ENCODE peak calls at places on chromosomes 4 and X, in eight cellular contexts. K is cardiac muscle cell; O is Karpas-422; D is GM23248; E is effector memory CD4-positive, alpha-beta T cell; Q is colonic mucosa; X is BE2C; F is CD8-positive, alpha-beta T cell. P is an unnamed sample. For H3K36me3, the result is how much of the 10 kb centered on the place peaks cover.

GRCh38 chr4:88846232-88846790 is 148.7 kb upstream of the NAP1L5 start:
- DNase-seq in F (no peak), Q (no peak), K (no peak), D (no peak), O (no peak), X (no peak), E (no peak), P (no peak)

GRCh38 chrX:47562615-47563243 is 1.7 kb downstream of the ARAF start:
- DNase-seq in K (peak), E (no peak), F (no peak), D (peak), X (no peak), O (peak), Q (no peak), P (no peak)

GRCh38 chr4:172726001-172726423 is 442.6 kb upstream of the GALNT7 start:
- DNase-seq in O (no peak), D (peak), X (no peak), Q (peak), K (no peak), E (no peak), F (no peak), P (no peak)

GRCh38 chr4:25367004-25367621 is 9.9 kb upstream of the ANAPC4 start:
- DNase-seq in E (no peak), D (peak), X (no peak), F (no peak), O (peak), K (peak), Q (no peak), P (no peak)

GRCh38 chr4:80265571-80266266 is 745 bp upstream of the FGF5 start:
- DNase-seq in E (no peak), Q (no peak), X (no peak), F (no peak), D (peak), O (no peak), K (peak), P (peak)

GRCh38 chr4:5863461-5864113 is 29.3 kb downstream of the CRMP1 start:
- DNase-seq in F (no peak), Q (no peak), D (peak), K (no peak), X (no peak), O (peak), E (no peak), P (peak)

GRCh38 chr4:65193985-65194384 is 476.3 kb downstream of the EPHA5 start:
- DNase-seq in D (no peak), K (no peak), F (no peak), Q (no peak), X (no peak), E (no peak), O (no peak), P (no peak)

GRCh38 chrX:111181883-111182400 is 86.0 kb downstream of the PAK3 start:
- DNase-seq in D (no peak), X (no peak), O (no peak), F (no peak), E (no peak), Q (no peak), K (no peak), P (no peak)

GRCh38 chrX:13101439-13102139 is 57.2 kb upstream of the FAM9C start:
- DNase-seq in E (peak), O (no peak), X (no peak), F (no peak), Q (peak), K (no peak), D (peak), P (peak)

GRCh38 chr4:115906428-115906827 is 793.0 kb upstream of the NDST4 start:
- DNase-seq in K (no peak), O (no peak), F (no peak), D (no peak), X (no peak), Q (no peak), E (no peak), P (no peak)

GRCh38 chr4:39976141-39976944 is 1.4 kb downstream of the PDS5A start:
- DNase-seq in X (peak), O (peak), E (peak), Q (peak), D (peak), K (peak), F (peak), P (peak)

GRCh38 chr4:140870427-140870826 is 114.2 kb upstream of the TBC1D9 start:
- DNase-seq in X (no peak), K (no peak), D (no peak), Q (no peak), F (no peak), O (no peak), E (no peak), P (no peak)

GRCh38 chrX:106894978-106895452 is 8.1 kb downstream of the RIPPLY1 start:
- DNase-seq in E (no peak), F (no peak), K (no peak), Q (no peak), D (peak), O (no peak), X (no peak), P (peak)

GRCh38 chr4:2091990-2092652 is 33.0 kb downstream of the NAT8L start:
- DNase-seq in Q (no peak), E (no peak), O (no peak), D (no peak), K (no peak), X (no peak), F (no peak), P (no peak)

GRCh38 chrX:22351966-22352365 is 79.3 kb downstream of the CBLL2 start:
- DNase-seq in Q (no peak), K (no peak), D (peak), O (no peak), X (no peak), E (no peak), F (no peak), P (peak)

GRCh38 chr4:122976111-122976510 is 53.7 kb upstream of the NUDT6 start:
- DNase-seq in X (no peak), K (no peak), D (no peak), E (no peak), F (no peak), Q (no peak), O (no peak), P (no peak)
- H3K36me3 ChIP-seq in X (under half), K (under half), D (under half), E (under half), F (under half), Q (under half), O (under half), P (under half)

DNA sequence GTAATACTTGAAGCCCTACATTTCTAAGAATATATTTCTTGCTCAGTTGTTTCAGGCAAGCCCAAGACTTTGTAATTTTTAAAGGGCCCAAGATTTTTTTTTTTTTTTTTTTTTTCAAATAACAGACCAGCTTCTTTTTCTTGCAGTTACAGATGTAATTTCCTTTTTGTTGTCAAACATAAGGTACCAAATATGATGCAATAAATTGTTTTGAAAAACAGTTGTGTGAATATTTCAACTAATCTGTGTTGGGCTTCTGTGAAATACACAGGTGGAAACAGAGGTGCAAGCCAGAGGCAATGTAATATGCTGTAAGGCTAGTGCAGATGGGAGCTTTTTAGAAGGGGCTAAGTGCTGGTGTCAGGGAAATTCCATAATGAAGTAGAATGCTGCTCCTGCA is 64.8 kb upstream of the RAB33B start:
- DNase-seq in X (no peak), E (no peak), O (no peak), Q (no peak), D (no peak), F (no peak), K (no peak), P (no peak)
- H3K36me3 ChIP-seq in X (half or more), E (under half), O (half or more), Q (under half), D (under half), F (under half), K (under half), P (under half)

GRCh38 chr4:119785963-119786362 is 157.4 kb upstream of the PDE5A start:
- DNase-seq in F (no peak), Q (no peak), D (peak), K (no peak), O (peak), X (no peak), E (no peak), P (peak)

GRCh38 chr4:119783200-119783978 is 154.8 kb upstream of the PDE5A start:
- DNase-seq in K (no peak), X (no peak), E (no peak), F (no peak), D (no peak), O (no peak), Q (no peak), P (no peak)

GRCh38 chr4:119781044-119781443 is 152.4 kb upstream of the PDE5A start:
- DNase-seq in K (no peak), E (no peak), O (no peak), D (no peak), F (no peak), X (no peak), Q (no peak), P (no peak)
- H3K36me3 ChIP-seq in K (under half), E (under half), O (under half), D (under half), F (under half), X (under half), Q (under half), P (under half)

GRCh38 chrX:78111140-78111931 is 7.3 kb downstream of the PGK1 start:
- DNase-seq in X (no peak), Q (peak), D (no peak), K (no peak), F (no peak), O (no peak), E (no peak), P (no peak)

GRCh38 chrX:78118628-78119027 is 14.6 kb downstream of the PGK1 start:
- DNase-seq in K (no peak), D (no peak), X (no peak), Q (no peak), F (no peak), E (no peak), O (no peak), P (no peak)

GRCh38 chrX:78119521-78120227 is 15.6 kb downstream of the PGK1 start:
- DNase-seq in K (no peak), X (no peak), F (no peak), E (no peak), O (no peak), Q (no peak), D (no peak), P (no peak)

DNA sequence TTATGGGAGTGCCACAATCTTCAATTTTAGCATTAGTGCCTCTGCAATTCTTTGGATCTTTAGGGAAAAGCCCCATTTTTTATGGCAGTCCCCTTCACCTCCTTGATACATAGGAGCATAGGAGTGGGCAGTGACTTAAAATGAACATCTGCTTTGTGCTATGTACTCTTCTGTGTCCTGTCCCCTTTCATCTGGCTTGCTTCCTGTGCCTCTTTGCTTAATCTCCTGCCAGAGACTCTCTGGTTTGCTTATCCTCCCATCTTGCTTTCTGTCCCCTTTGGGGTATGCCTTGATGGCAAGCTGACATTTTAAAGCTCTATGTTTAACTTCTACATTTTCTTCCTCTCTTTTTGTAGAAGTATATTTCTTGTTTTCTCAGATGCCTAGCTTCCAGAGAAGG is 12.3 kb downstream of the PGK1 start:
- DNase-seq in D (no peak), O (no peak), E (no peak), K (no peak), F (no peak), X (no peak), Q (no peak), P (no peak)
- H3K36me3 ChIP-seq in D (half or more), O (under half), E (half or more), K (half or more), F (half or more), X (half or more), Q (under half), P (under half)